ENCODE peak calls at places on chromosomes 1 and 21, in six cellular contexts. N is activated naive CD8-positive, alpha-beta T cell treated with anti-CD3 and anti-CD28 coated beads, Interleukin-2, amount 50 U/mL, for 24 hours; Y is EL; I is stimulated activated CD4-positive, alpha-beta T cell treated with anti-CD3 and anti-CD28 coated beads, TNF-alpha, amount 100 ng/mL, for 4 hours; F is colonic mucosa; Q is omental fat pad. K is an unnamed sample.

GRCh38 chr1:151534662-151535278 is 5.3 kb upstream of the TUFT1 start:
- DNase-seq in N (peak), Y (peak), I (peak), F (peak), Q (peak), K (peak)

GRCh38 chr1:30196872-30197615 is 526.3 kb downstream of the MATN1 start:
- DNase-seq in N (no peak), Y (no peak), I (no peak), F (no peak), Q (no peak), K (no peak)

GRCh38 chr1:75725256-75725655 is 747 bp downstream of the ACADM start:
- DNase-seq in N (no peak), Y (peak), I (no peak), F (no peak), Q (no peak), K (no peak)

GRCh38 chr1:53543771-53544695 is 84.8 kb downstream of the DMRTB1 start:
- DNase-seq in N (no peak), Y (no peak), I (no peak), F (no peak), Q (no peak), K (no peak)

GRCh38 chr21:44079446-44079845 is 27.8 kb upstream of the PWP2 start:
- DNase-seq in N (no peak), Y (no peak), I (no peak), F (no peak), Q (no peak), K (no peak)

GRCh38 chr1:206921772-206922265 is at the start of gene FCMR:
- DNase-seq in N (no peak), Y (no peak), I (no peak), F (no peak), Q (no peak), K (no peak)

GRCh38 chr1:56222914-56223540 is 356.3 kb downstream of the PLPP3 start:
- DNase-seq in N (no peak), Y (no peak), I (no peak), F (no peak), Q (no peak), K (no peak)

GRCh38 chr1:17798799-17799382 is 43.8 kb downstream of the ACTL8 start:
- DNase-seq in N (no peak), Y (no peak), I (no peak), F (no peak), Q (no peak), K (no peak)

GRCh38 chr1:79796434-79796833 is 789.9 kb upstream of the ADGRL4 start:
- DNase-seq in N (no peak), Y (no peak), I (no peak), F (no peak), Q (no peak), K (no peak)

GRCh38 chr1:15501208-15502032 is 22.6 kb downstream of the CASP9 start:
- DNase-seq in N (peak), Y (peak), I (no peak), F (peak), Q (peak), K (no peak)

GRCh38 chr1:198598796-198599321 is 40.0 kb upstream of the PTPRC start:
- DNase-seq in N (peak), Y (no peak), I (no peak), F (no peak), Q (no peak), K (no peak)

GRCh38 chr1:177883581-177883980 is 86.3 kb downstream of the SEC16B start:
- DNase-seq in N (no peak), Y (no peak), I (no peak), F (no peak), Q (no peak), K (no peak)

GRCh38 chr1:76901158-76901767 is 34.0 kb downstream of the ST6GALNAC5 start:
- DNase-seq in N (peak), Y (peak), I (no peak), F (no peak), Q (no peak), K (no peak)

GRCh38 chr1:29636936-29637335 is 400.6 kb downstream of the PTPRU start:
- DNase-seq in N (no peak), Y (no peak), I (no peak), F (no peak), Q (no peak), K (no peak)

GRCh38 chr21:43644609-43645008 is 14.7 kb downstream of the HSF2BP start:
- DNase-seq in N (no peak), Y (no peak), I (no peak), F (no peak), Q (no peak), K (no peak)

GRCh38 chr1:54301494-54301893 is 101.5 kb downstream of the MRPL37 start:
- DNase-seq in N (no peak), Y (no peak), I (no peak), F (no peak), Q (no peak), K (no peak)

GRCh38 chr1:7743346-7743745 is 27.8 kb upstream of the VAMP3 start:
- DNase-seq in N (no peak), Y (no peak), I (no peak), F (no peak), Q (no peak), K (no peak)

GRCh38 chr1:210600421-210601195 is 271.9 kb downstream of the HHAT start:
- DNase-seq in N (no peak), Y (peak), I (no peak), F (no peak), Q (no peak), K (no peak)

GRCh38 chr1:31782066-31782762 is 18.1 kb upstream of the ADGRB2 start:
- DNase-seq in N (no peak), Y (no peak), I (no peak), F (no peak), Q (no peak), K (no peak)

GRCh38 chr1:247857069-247857985 is at the start of gene TRIM58:
- DNase-seq in N (peak), Y (no peak), I (no peak), F (peak), Q (no peak), K (no peak)

GRCh38 chr1:98824724-98825123 is 163.2 kb downstream of the SNX7 start:
- DNase-seq in N (no peak), Y (no peak), I (no peak), F (no peak), Q (no peak), K (no peak)

GRCh38 chr1:24393892-24394291 is 19.7 kb downstream of the STPG1 start:
- DNase-seq in N (no peak), Y (peak), I (no peak), F (peak), Q (no peak), K (no peak)

GRCh38 chr1:237062976-237063375 is 21.0 kb downstream of the RYR2 start:
- DNase-seq in N (no peak), Y (no peak), I (no peak), F (no peak), Q (no peak), K (no peak)

GRCh38 chr1:153968000-153968363 is 280 bp downstream of the CREB3L4 start:
- DNase-seq in N (no peak), Y (no peak), I (no peak), F (peak), Q (no peak), K (no peak)

GRCh38 chr1:44354268-44354839 is 703 bp downstream of the ERI3 start:
- DNase-seq in N (no peak), Y (peak), I (no peak), F (no peak), Q (no peak), K (no peak)

GRCh38 chr1:228964178-228964819 is 229.0 kb downstream of the RHOU start:
- DNase-seq in N (no peak), Y (peak), I (no peak), F (no peak), Q (no peak), K (no peak)

GRCh38 chr1:198530964-198531363 is 9.5 kb downstream of the ATP6V1G3 start:
- DNase-seq in N (no peak), Y (no peak), I (no peak), F (no peak), Q (no peak), K (no peak)

K was measured in sciatic nerve.